ENCODE peak calls at places on chromosomes 7 and 10, in five cellular contexts. One of them, this sample, is unnamed.

GRCh38 chr7:91264924-91265681 is 870 bp downstream of the FZD1 start:
- DNase-seq in K562: no peak
- DNase-seq in nephron progenitor cell: peak
- DNase-seq in neural crest cell: peak
- DNase-seq in choroid plexus epithelial cell: peak
- DNase-seq in this sample: peak

GRCh38 chr10:87817291-87817872 is 644 bp downstream of the ATAD1 start:
- DNase-seq in K562: no peak
- DNase-seq in nephron progenitor cell: no peak
- DNase-seq in neural crest cell: no peak
- DNase-seq in choroid plexus epithelial cell: peak
- DNase-seq in this sample: no peak

GRCh38 chr10:4131407-4132215 is 346.6 kb upstream of the KLF6 start:
- DNase-seq in K562: no peak
- DNase-seq in nephron progenitor cell: no peak
- DNase-seq in neural crest cell: no peak
- DNase-seq in choroid plexus epithelial cell: peak
- DNase-seq in this sample: no peak

GRCh38 chr10:72084094-72084459 is 4.3 kb downstream of the SPOCK2 start:
- DNase-seq in K562: no peak
- DNase-seq in nephron progenitor cell: no peak
- DNase-seq in neural crest cell: no peak
- DNase-seq in choroid plexus epithelial cell: no peak
- DNase-seq in this sample: no peak

GRCh38 chr10:20726381-20726780 is 170.7 kb downstream of the NEBL start:
- DNase-seq in K562: no peak
- DNase-seq in nephron progenitor cell: no peak
- DNase-seq in neural crest cell: no peak
- DNase-seq in choroid plexus epithelial cell: no peak
- DNase-seq in this sample: no peak

GRCh38 chr10:3122486-3123205 is 49.9 kb downstream of the PITRM1 start:
- DNase-seq in K562: no peak
- DNase-seq in nephron progenitor cell: no peak
- DNase-seq in neural crest cell: no peak
- DNase-seq in choroid plexus epithelial cell: no peak
- DNase-seq in this sample: no peak

GRCh38 chr10:32104622-32105509 is 48.6 kb upstream of the KIF5B start:
- DNase-seq in K562: no peak
- DNase-seq in nephron progenitor cell: no peak
- DNase-seq in neural crest cell: no peak
- DNase-seq in choroid plexus epithelial cell: peak
- DNase-seq in this sample: no peak

GRCh38 chr10:34985146-34985545 is 105.0 kb downstream of the CUL2 start:
- DNase-seq in K562: no peak
- DNase-seq in nephron progenitor cell: no peak
- DNase-seq in neural crest cell: no peak
- DNase-seq in choroid plexus epithelial cell: no peak
- DNase-seq in this sample: no peak

GRCh38 chr7:24963218-24963617 is 16.8 kb downstream of the OSBPL3 start:
- DNase-seq in K562: no peak
- DNase-seq in nephron progenitor cell: no peak
- DNase-seq in neural crest cell: no peak
- DNase-seq in choroid plexus epithelial cell: peak
- DNase-seq in this sample: no peak

GRCh38 chr7:12256025-12256570 is 45.0 kb downstream of the TMEM106B start:
- DNase-seq in K562: no peak
- DNase-seq in nephron progenitor cell: no peak
- DNase-seq in neural crest cell: no peak
- DNase-seq in choroid plexus epithelial cell: peak
- DNase-seq in this sample: no peak

GRCh38 chr7:117283779-117284178 is 39.1 kb downstream of the WNT2 start:
- DNase-seq in K562: no peak
- DNase-seq in nephron progenitor cell: no peak
- DNase-seq in neural crest cell: no peak
- DNase-seq in choroid plexus epithelial cell: no peak
- DNase-seq in this sample: no peak

GRCh38 chr7:82562716-82563404 is 119.3 kb upstream of the CACNA2D1 start:
- DNase-seq in K562: no peak
- DNase-seq in nephron progenitor cell: no peak
- DNase-seq in neural crest cell: no peak
- DNase-seq in choroid plexus epithelial cell: peak
- DNase-seq in this sample: no peak

GRCh38 chr7:36151921-36152755 is 916 bp upstream of the EEPD1 start:
- DNase-seq in K562: no peak
- DNase-seq in nephron progenitor cell: no peak
- DNase-seq in neural crest cell: no peak
- DNase-seq in choroid plexus epithelial cell: no peak
- DNase-seq in this sample: no peak

GRCh38 chr7:87564290-87564963 is 36.3 kb downstream of the ABCB1 start:
- DNase-seq in K562: no peak
- DNase-seq in nephron progenitor cell: peak
- DNase-seq in neural crest cell: peak
- DNase-seq in choroid plexus epithelial cell: peak
- DNase-seq in this sample: peak

GRCh38 chr10:71084061-71084817 is 128.1 kb upstream of the UNC5B start:
- DNase-seq in K562: no peak
- DNase-seq in nephron progenitor cell: no peak
- DNase-seq in neural crest cell: no peak
- DNase-seq in choroid plexus epithelial cell: no peak
- DNase-seq in this sample: no peak

GRCh38 chr10:2619472-2619871 is 447.9 kb upstream of the PFKP start:
- DNase-seq in K562: peak
- DNase-seq in nephron progenitor cell: peak
- DNase-seq in neural crest cell: peak
- DNase-seq in choroid plexus epithelial cell: peak
- DNase-seq in this sample: peak

GRCh38 chr10:112732277-112732891 is 217.7 kb upstream of the TCF7L2 start:
- DNase-seq in K562: no peak
- DNase-seq in nephron progenitor cell: no peak
- DNase-seq in neural crest cell: peak
- DNase-seq in choroid plexus epithelial cell: no peak
- DNase-seq in this sample: no peak

GRCh38 chr7:120915314-120915713 is 35.3 kb upstream of the ING3 start:
- DNase-seq in K562: no peak
- DNase-seq in nephron progenitor cell: no peak
- DNase-seq in neural crest cell: no peak
- DNase-seq in choroid plexus epithelial cell: no peak
- DNase-seq in this sample: no peak

GRCh38 chr10:59903871-59904270 is 2.5 kb downstream of the CCDC6 start:
- DNase-seq in K562: no peak
- DNase-seq in nephron progenitor cell: no peak
- DNase-seq in neural crest cell: no peak
- DNase-seq in choroid plexus epithelial cell: peak
- DNase-seq in this sample: no peak

GRCh38 chr7:42833411-42833810 is 78.5 kb downstream of the C7orf25 start:
- DNase-seq in K562: no peak
- DNase-seq in nephron progenitor cell: no peak
- DNase-seq in neural crest cell: no peak
- DNase-seq in choroid plexus epithelial cell: no peak
- DNase-seq in this sample: no peak

GRCh38 chr7:42831051-42831952 is 80.6 kb downstream of the C7orf25 start:
- DNase-seq in K562: no peak
- DNase-seq in nephron progenitor cell: peak
- DNase-seq in neural crest cell: peak
- DNase-seq in choroid plexus epithelial cell: peak
- DNase-seq in this sample: peak

GRCh38 chr7:42832672-42833071 is 79.2 kb downstream of the C7orf25 start:
- DNase-seq in K562: no peak
- DNase-seq in nephron progenitor cell: no peak
- DNase-seq in neural crest cell: no peak
- DNase-seq in choroid plexus epithelial cell: no peak
- DNase-seq in this sample: no peak

DNA sequence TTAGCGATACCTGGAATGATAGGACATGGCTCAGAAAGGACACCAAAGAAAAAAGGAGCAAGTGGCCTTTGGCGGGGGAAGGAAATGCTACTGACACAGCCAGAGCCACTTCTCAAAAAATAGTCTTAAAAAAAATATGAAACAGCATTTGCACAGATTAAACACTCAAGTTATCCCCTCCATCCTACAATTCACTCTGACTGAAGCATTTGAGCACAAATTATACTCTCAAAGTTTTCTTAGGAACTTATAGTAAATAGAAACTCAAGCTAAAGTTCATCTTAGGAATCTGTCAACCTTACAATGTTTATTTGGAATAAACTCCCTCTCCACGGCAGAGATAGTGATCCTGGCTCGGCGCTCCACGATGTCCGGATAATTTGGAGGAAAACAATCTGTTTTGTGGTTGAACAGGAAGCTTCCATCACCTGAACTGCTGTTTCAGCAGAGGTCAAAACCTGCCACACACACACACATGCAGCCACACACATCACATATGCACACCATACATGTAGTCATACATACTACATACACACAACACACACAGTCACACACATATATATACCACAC is 79.8 kb downstream of the C7orf25 start:
- DNase-seq in K562: no peak
- DNase-seq in nephron progenitor cell: no peak
- DNase-seq in neural crest cell: no peak
- DNase-seq in choroid plexus epithelial cell: no peak
- DNase-seq in this sample: no peak
- TF ChIP-seq CTCF in K562: no peak
- TF ChIP-seq CTCF in nephron progenitor cell: no peak
- TF ChIP-seq CTCF in neural crest cell: peak
- TF ChIP-seq CTCF in choroid plexus epithelial cell: no peak
- TF ChIP-seq CTCF in this sample: no peak

GRCh38 chr7:151210087-151210854 is at the start of gene H2BK1:
- DNase-seq in K562: no peak
- DNase-seq in nephron progenitor cell: no peak
- DNase-seq in neural crest cell: no peak
- DNase-seq in choroid plexus epithelial cell: no peak
- DNase-seq in this sample: no peak

GRCh38 chr7:151209588-151209987 is 700 bp downstream of the H2BK1 start:
- DNase-seq in K562: no peak
- DNase-seq in nephron progenitor cell: no peak
- DNase-seq in neural crest cell: no peak
- DNase-seq in choroid plexus epithelial cell: no peak
- DNase-seq in this sample: no peak

GRCh38 chr7:151212626-151213025 is 2.3 kb upstream of the H2BK1 start:
- DNase-seq in K562: no peak
- DNase-seq in nephron progenitor cell: no peak
- DNase-seq in neural crest cell: no peak
- DNase-seq in choroid plexus epithelial cell: no peak
- DNase-seq in this sample: no peak

GRCh38 chr7:151213826-151214225 is 3.5 kb upstream of the H2BK1 start:
- DNase-seq in K562: no peak
- DNase-seq in nephron progenitor cell: no peak
- DNase-seq in neural crest cell: no peak
- DNase-seq in choroid plexus epithelial cell: no peak
- DNase-seq in this sample: no peak

DNA sequence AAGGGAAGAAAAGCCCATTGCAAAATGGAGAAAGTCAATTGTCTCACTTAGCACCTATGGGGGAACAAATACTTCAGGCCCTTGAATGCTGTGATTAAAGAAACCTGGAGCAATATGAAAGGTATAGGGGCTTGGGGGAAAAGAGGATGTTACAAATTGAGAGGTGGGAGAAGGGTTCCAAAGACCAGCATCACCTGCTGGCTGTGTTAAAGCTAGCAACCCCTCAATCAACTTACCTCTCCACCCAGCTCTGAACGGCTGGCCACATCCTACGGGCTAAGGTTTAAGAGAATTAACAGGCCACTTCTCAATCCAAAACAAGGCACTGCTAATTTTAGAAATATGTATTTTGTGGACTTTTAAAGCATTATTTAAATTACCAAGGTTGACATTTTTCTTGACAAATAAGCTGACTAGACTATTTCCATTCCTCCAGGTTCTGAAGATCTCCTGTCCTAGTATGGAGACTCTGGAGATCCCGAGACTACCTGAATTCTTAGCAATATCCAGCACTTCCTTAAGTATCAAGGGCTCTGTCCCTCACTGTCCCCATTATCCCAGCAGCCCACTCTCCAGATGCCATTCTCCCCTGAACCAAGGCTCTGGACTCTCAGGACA is 976 bp upstream of the H2BK1 start:
- DNase-seq in K562: no peak
- DNase-seq in nephron progenitor cell: no peak
- DNase-seq in neural crest cell: no peak
- DNase-seq in choroid plexus epithelial cell: no peak
- DNase-seq in this sample: no peak
- TF ChIP-seq CTCF in K562: no peak
- TF ChIP-seq CTCF in nephron progenitor cell: no peak
- TF ChIP-seq CTCF in neural crest cell: no peak
- TF ChIP-seq CTCF in choroid plexus epithelial cell: no peak
- TF ChIP-seq CTCF in this sample: no peak

GRCh38 chr7:140211698-140212097 is 34.9 kb upstream of the KDM7A start:
- DNase-seq in K562: no peak
- DNase-seq in nephron progenitor cell: no peak
- DNase-seq in neural crest cell: no peak
- DNase-seq in choroid plexus epithelial cell: no peak
- DNase-seq in this sample: no peak

GRCh38 chr7:140213684-140214074 is 36.9 kb upstream of the KDM7A start:
- DNase-seq in K562: no peak
- DNase-seq in nephron progenitor cell: no peak
- DNase-seq in neural crest cell: no peak
- DNase-seq in choroid plexus epithelial cell: no peak
- DNase-seq in this sample: no peak

GRCh38 chr7:140214075-140214684 is 37.4 kb upstream of the KDM7A start:
- DNase-seq in K562: no peak
- DNase-seq in nephron progenitor cell: no peak
- DNase-seq in neural crest cell: no peak
- DNase-seq in choroid plexus epithelial cell: peak
- DNase-seq in this sample: no peak

GRCh38 chr7:140209866-140210609 is 33.3 kb upstream of the KDM7A start:
- DNase-seq in K562: no peak
- DNase-seq in nephron progenitor cell: no peak
- DNase-seq in neural crest cell: no peak
- DNase-seq in choroid plexus epithelial cell: no peak
- DNase-seq in this sample: no peak

DNA sequence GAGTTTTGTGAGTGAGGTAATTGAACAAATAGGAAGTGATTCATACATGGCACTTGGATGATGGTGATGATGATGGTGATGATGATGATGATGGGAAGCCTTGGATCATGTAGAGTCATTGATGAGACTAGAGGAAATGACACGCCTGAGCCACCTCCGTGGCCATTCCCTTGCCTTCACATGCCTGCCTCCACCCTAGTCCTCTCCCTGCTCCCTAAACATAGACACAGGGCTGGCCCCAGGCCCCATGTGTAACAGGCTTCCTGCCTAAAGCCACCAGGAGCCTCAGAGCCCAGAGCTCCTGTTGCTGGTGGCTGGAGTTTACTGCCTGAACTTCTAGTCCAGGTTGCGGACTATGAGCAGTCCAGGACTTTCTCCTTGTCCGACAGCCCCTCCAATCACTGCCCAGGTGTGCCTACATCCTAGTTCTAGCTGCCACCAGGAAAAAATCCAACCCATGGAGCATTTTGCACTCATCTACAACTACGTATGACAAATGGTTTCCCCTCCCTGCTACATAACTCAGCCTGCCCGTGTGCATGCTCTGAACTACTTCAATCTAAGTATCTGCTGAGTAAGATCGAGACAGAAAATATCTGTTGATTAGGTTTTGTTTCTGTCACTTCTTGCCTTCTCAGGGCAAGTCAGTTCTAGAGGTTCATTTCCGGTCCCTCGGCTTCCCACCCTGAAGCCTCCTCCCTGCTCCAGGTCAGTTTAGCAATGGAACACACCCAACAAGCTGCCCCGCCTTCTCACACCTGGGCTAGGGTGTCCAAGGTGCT is 35.5 kb upstream of the KDM7A start:
- DNase-seq in K562: no peak
- DNase-seq in nephron progenitor cell: no peak
- DNase-seq in neural crest cell: no peak
- DNase-seq in choroid plexus epithelial cell: no peak
- DNase-seq in this sample: no peak
- TF ChIP-seq CTCF in K562: no peak
- TF ChIP-seq CTCF in nephron progenitor cell: no peak
- TF ChIP-seq CTCF in neural crest cell: no peak
- TF ChIP-seq CTCF in choroid plexus epithelial cell: no peak
- TF ChIP-seq CTCF in this sample: no peak

GRCh38 chr10:97400665-97401454 is at the start of gene RRP12:
- DNase-seq in K562: peak
- DNase-seq in nephron progenitor cell: peak
- DNase-seq in neural crest cell: peak
- DNase-seq in choroid plexus epithelial cell: peak
- DNase-seq in this sample: peak
- TF ChIP-seq CTCF in K562: peak
- TF ChIP-seq CTCF in nephron progenitor cell: no peak
- TF ChIP-seq CTCF in neural crest cell: peak
- TF ChIP-seq CTCF in choroid plexus epithelial cell: peak
- TF ChIP-seq CTCF in this sample: no peak